ENCODE peak calls at places on chromosomes 13 and 19, in seven cellular contexts. One of them, this sample, is unnamed.

GRCh38 chr13:42102961-42103688 is 54.7 kb downstream of the DGKH start:
- DNase-seq in heart left ventricle: no peak
- DNase-seq in tibial nerve: no peak
- DNase-seq in upper lobe of right lung: no peak
- DNase-seq in CD8-positive, alpha-beta T cell: no peak
- DNase-seq in body of pancreas: no peak
- DNase-seq in small intestine: no peak
- DNase-seq in this sample: no peak

GRCh38 chr19:32166238-32166637 is 179.2 kb upstream of the ZNF507 start:
- DNase-seq in heart left ventricle: no peak
- DNase-seq in tibial nerve: no peak
- DNase-seq in upper lobe of right lung: no peak
- DNase-seq in CD8-positive, alpha-beta T cell: no peak
- DNase-seq in body of pancreas: no peak
- DNase-seq in small intestine: no peak
- DNase-seq in this sample: no peak

GRCh38 chr19:55563261-55563690 is 17.4 kb downstream of the ZNF579 start:
- DNase-seq in heart left ventricle: peak; percentile 78
- DNase-seq in tibial nerve: no peak
- DNase-seq in upper lobe of right lung: no peak
- DNase-seq in CD8-positive, alpha-beta T cell: no peak
- DNase-seq in body of pancreas: peak; percentile 36
- DNase-seq in small intestine: peak; percentile 68
- DNase-seq in this sample: no peak

GRCh38 chr19:19466201-19466600 is 49.1 kb downstream of the TSSK6 start:
- DNase-seq in heart left ventricle: no peak
- DNase-seq in tibial nerve: no peak
- DNase-seq in upper lobe of right lung: no peak
- DNase-seq in CD8-positive, alpha-beta T cell: no peak
- DNase-seq in body of pancreas: no peak
- DNase-seq in small intestine: no peak
- DNase-seq in this sample: peak; percentile 30

GRCh38 chr13:113483504-113484287 is 6.8 kb downstream of the DCUN1D2 start:
- DNase-seq in heart left ventricle: no peak
- DNase-seq in tibial nerve: no peak
- DNase-seq in upper lobe of right lung: no peak
- DNase-seq in CD8-positive, alpha-beta T cell: no peak
- DNase-seq in body of pancreas: no peak
- DNase-seq in small intestine: peak; percentile 42
- DNase-seq in this sample: no peak

GRCh38 chr19:38932425-38933179 is 1.9 kb downstream of the MRPS12 start:
- DNase-seq in heart left ventricle: no peak
- DNase-seq in tibial nerve: no peak
- DNase-seq in upper lobe of right lung: no peak
- DNase-seq in CD8-positive, alpha-beta T cell: peak; percentile 56
- DNase-seq in body of pancreas: no peak
- DNase-seq in small intestine: peak; percentile 29
- DNase-seq in this sample: peak; percentile 78

GRCh38 chr13:107765724-107766436 is 449.5 kb downstream of the LIG4 start:
- DNase-seq in heart left ventricle: no peak
- DNase-seq in tibial nerve: no peak
- DNase-seq in upper lobe of right lung: no peak
- DNase-seq in CD8-positive, alpha-beta T cell: no peak
- DNase-seq in body of pancreas: no peak
- DNase-seq in small intestine: no peak
- DNase-seq in this sample: no peak

GRCh38 chr19:3687774-3688706 is 12.2 kb downstream of the PIP5K1C start:
- DNase-seq in heart left ventricle: no peak
- DNase-seq in tibial nerve: no peak
- DNase-seq in upper lobe of right lung: no peak
- DNase-seq in CD8-positive, alpha-beta T cell: peak; percentile 83
- DNase-seq in body of pancreas: no peak
- DNase-seq in small intestine: peak; percentile 65
- DNase-seq in this sample: peak; percentile 70

GRCh38 chr13:94209110-94209509 is 270.4 kb downstream of the DCT start:
- DNase-seq in heart left ventricle: no peak
- DNase-seq in tibial nerve: no peak
- DNase-seq in upper lobe of right lung: no peak
- DNase-seq in CD8-positive, alpha-beta T cell: no peak
- DNase-seq in body of pancreas: no peak
- DNase-seq in small intestine: no peak
- DNase-seq in this sample: no peak

GRCh38 chr19:56106993-56107392 is 14.1 kb downstream of the ZNF787 start:
- DNase-seq in heart left ventricle: no peak
- DNase-seq in tibial nerve: no peak
- DNase-seq in upper lobe of right lung: no peak
- DNase-seq in CD8-positive, alpha-beta T cell: no peak
- DNase-seq in body of pancreas: no peak
- DNase-seq in small intestine: no peak
- DNase-seq in this sample: no peak

GRCh38 chr13:85543144-85543543 is 256.1 kb downstream of the SLITRK6 start:
- DNase-seq in heart left ventricle: no peak
- DNase-seq in tibial nerve: no peak
- DNase-seq in upper lobe of right lung: no peak
- DNase-seq in CD8-positive, alpha-beta T cell: no peak
- DNase-seq in body of pancreas: no peak
- DNase-seq in small intestine: no peak
- DNase-seq in this sample: no peak

GRCh38 chr19:29889702-29890101 is 52.3 kb upstream of the URI1 start:
- DNase-seq in heart left ventricle: no peak
- DNase-seq in tibial nerve: no peak
- DNase-seq in upper lobe of right lung: no peak
- DNase-seq in CD8-positive, alpha-beta T cell: no peak
- DNase-seq in body of pancreas: no peak
- DNase-seq in small intestine: no peak
- DNase-seq in this sample: no peak

GRCh38 chr19:10546817-10547216 is 3.1 kb downstream of the ATG4D start:
- DNase-seq in heart left ventricle: no peak
- DNase-seq in tibial nerve: no peak
- DNase-seq in upper lobe of right lung: no peak
- DNase-seq in CD8-positive, alpha-beta T cell: no peak
- DNase-seq in body of pancreas: no peak
- DNase-seq in small intestine: no peak
- DNase-seq in this sample: no peak

GRCh38 chr19:10543059-10543419 is 665 bp upstream of the ATG4D start:
- DNase-seq in heart left ventricle: no peak
- DNase-seq in tibial nerve: no peak
- DNase-seq in upper lobe of right lung: no peak
- DNase-seq in CD8-positive, alpha-beta T cell: no peak
- DNase-seq in body of pancreas: no peak
- DNase-seq in small intestine: no peak
- DNase-seq in this sample: no peak

GRCh38 chr19:10543420-10544241 is at the start of gene ATG4D:
- DNase-seq in heart left ventricle: peak; percentile 84
- DNase-seq in tibial nerve: peak; percentile 56
- DNase-seq in upper lobe of right lung: peak; percentile 96
- DNase-seq in CD8-positive, alpha-beta T cell: peak; percentile 91
- DNase-seq in body of pancreas: peak; percentile 95
- DNase-seq in small intestine: peak; percentile 97
- DNase-seq in this sample: peak; percentile 94

GRCh38 chr19:10544242-10544752 is 593 bp downstream of the ATG4D start:
- DNase-seq in heart left ventricle: peak; percentile 38
- DNase-seq in tibial nerve: no peak
- DNase-seq in upper lobe of right lung: peak; percentile 73
- DNase-seq in CD8-positive, alpha-beta T cell: peak; percentile 53
- DNase-seq in body of pancreas: peak; percentile 72
- DNase-seq in small intestine: peak; percentile 84
- DNase-seq in this sample: peak; percentile 76

DNA sequence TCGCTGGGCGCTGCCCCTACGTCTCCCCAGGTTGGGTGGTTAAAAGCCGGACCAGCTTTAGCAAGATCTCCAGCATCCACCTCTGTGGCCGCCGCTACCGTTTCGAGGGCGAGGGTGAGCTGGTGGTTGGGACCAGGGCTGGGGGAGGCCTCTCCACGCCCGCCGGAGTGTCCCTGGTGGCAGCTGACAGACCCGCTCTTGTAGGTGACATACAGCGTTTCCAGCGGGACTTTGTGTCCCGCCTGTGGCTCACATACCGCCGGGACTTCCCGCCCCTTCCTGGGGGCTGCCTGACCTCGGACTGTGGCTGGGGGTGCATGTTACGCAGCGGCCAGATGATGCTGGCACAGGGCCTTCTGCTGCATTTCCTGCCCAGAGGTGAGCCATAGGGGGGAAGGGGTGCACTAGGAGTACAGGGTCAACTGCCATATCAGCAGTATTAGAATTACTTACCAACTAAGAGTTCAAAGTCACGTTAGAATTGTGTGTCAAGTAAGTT is 1.1 kb downstream of the ATG4D start:
- DNase-seq in heart left ventricle: no peak
- DNase-seq in tibial nerve: no peak
- DNase-seq in upper lobe of right lung: no peak
- DNase-seq in CD8-positive, alpha-beta T cell: no peak
- DNase-seq in body of pancreas: peak; percentile 27
- DNase-seq in small intestine: peak; percentile 79
- DNase-seq in this sample: no peak
- H3K27ac ChIP-seq in heart left ventricle: peak overlapping the region; percentile 89
- H3K27ac ChIP-seq in tibial nerve: peak overlapping the region; percentile 97
- H3K27ac ChIP-seq in upper lobe of right lung: peak overlapping the region; percentile 91
- H3K27ac ChIP-seq in CD8-positive, alpha-beta T cell: peak overlapping the region; percentile 63
- H3K27ac ChIP-seq in body of pancreas: peak overlapping the region; percentile 77
- H3K27ac ChIP-seq in small intestine: peak overlapping the region; percentile 91
- H3K27ac ChIP-seq in this sample: peak overlapping the region; percentile 87

DNA sequence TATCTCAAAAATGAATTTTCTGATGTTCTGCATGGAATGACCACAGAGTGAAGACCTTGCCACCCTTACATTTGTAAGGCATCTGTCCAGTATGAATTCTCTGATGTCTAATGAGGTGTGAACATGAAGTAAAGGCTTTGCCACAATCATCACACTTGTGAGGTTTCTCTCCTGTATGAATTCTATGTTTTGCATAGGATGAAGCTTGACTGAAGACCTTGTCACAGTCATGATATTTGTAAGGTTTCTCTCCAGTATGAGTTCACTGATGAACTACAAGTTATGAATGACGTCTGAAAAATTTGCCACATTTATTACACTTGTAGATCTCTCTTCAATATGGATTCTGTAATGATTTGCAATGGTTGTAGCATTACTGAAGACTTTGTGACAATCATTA is 13.3 kb downstream of the ZNF816 start:
- DNase-seq in heart left ventricle: no peak
- DNase-seq in tibial nerve: no peak
- DNase-seq in upper lobe of right lung: no peak
- DNase-seq in CD8-positive, alpha-beta T cell: no peak
- DNase-seq in body of pancreas: no peak
- DNase-seq in small intestine: no peak
- DNase-seq in this sample: no peak
- H3K9me3 ChIP-seq in heart left ventricle: peaks cover 68% of the 10 kb centered on the region
- H3K9me3 ChIP-seq in tibial nerve: peaks cover 84% of the 10 kb centered on the region
- H3K9me3 ChIP-seq in upper lobe of right lung: peaks cover 35% of the 10 kb centered on the region
- H3K9me3 ChIP-seq in CD8-positive, alpha-beta T cell: peaks cover 57% of the 10 kb centered on the region
- H3K9me3 ChIP-seq in body of pancreas: peaks cover 4% of the 10 kb centered on the region
- H3K9me3 ChIP-seq in small intestine: peaks cover 9% of the 10 kb centered on the region
- H3K9me3 ChIP-seq in this sample: peaks cover 41% of the 10 kb centered on the region

GRCh38 chr19:18089726-18090125 is 3.0 kb upstream of the IL12RB1 start:
- DNase-seq in heart left ventricle: no peak
- DNase-seq in tibial nerve: no peak
- DNase-seq in upper lobe of right lung: no peak
- DNase-seq in CD8-positive, alpha-beta T cell: no peak
- DNase-seq in body of pancreas: no peak
- DNase-seq in small intestine: no peak
- DNase-seq in this sample: no peak
- H3K27ac ChIP-seq in heart left ventricle: peak overlapping the region; percentile 89
- H3K27ac ChIP-seq in tibial nerve: peak overlapping the region; percentile 80
- H3K27ac ChIP-seq in upper lobe of right lung: peak overlapping the region; percentile 74
- H3K27ac ChIP-seq in CD8-positive, alpha-beta T cell: no peak overlapping the region
- H3K27ac ChIP-seq in body of pancreas: no peak overlapping the region
- H3K27ac ChIP-seq in small intestine: peak overlapping the region; percentile 85
- H3K27ac ChIP-seq in this sample: no peak overlapping the region

GRCh38 chr19:8311461-8312260 is 3.5 kb upstream of the CD320 start:
- DNase-seq in heart left ventricle: no peak
- DNase-seq in tibial nerve: no peak
- DNase-seq in upper lobe of right lung: peak; percentile 67
- DNase-seq in CD8-positive, alpha-beta T cell: no peak
- DNase-seq in body of pancreas: no peak
- DNase-seq in small intestine: peak; percentile 22
- DNase-seq in this sample: peak; percentile 46

GRCh38 chr19:8320564-8321066 is 560 bp downstream of the NDUFA7 start:
- DNase-seq in heart left ventricle: no peak
- DNase-seq in tibial nerve: no peak
- DNase-seq in upper lobe of right lung: no peak
- DNase-seq in CD8-positive, alpha-beta T cell: no peak
- DNase-seq in body of pancreas: no peak
- DNase-seq in small intestine: peak; percentile 21
- DNase-seq in this sample: no peak

GRCh38 chr19:8319807-8320520 is 1.2 kb downstream of the NDUFA7 start:
- DNase-seq in heart left ventricle: no peak
- DNase-seq in tibial nerve: no peak
- DNase-seq in upper lobe of right lung: no peak
- DNase-seq in CD8-positive, alpha-beta T cell: no peak
- DNase-seq in body of pancreas: no peak
- DNase-seq in small intestine: no peak
- DNase-seq in this sample: no peak

GRCh38 chr19:8321067-8321759 is at the start of the genes NDUFA7 and RPS28:
- DNase-seq in heart left ventricle: peak; percentile 96
- DNase-seq in tibial nerve: peak; percentile 95
- DNase-seq in upper lobe of right lung: peak; percentile 98
- DNase-seq in CD8-positive, alpha-beta T cell: peak; percentile 99
- DNase-seq in body of pancreas: peak; percentile 98
- DNase-seq in small intestine: peak; percentile 93
- DNase-seq in this sample: peak; percentile 99

DNA sequence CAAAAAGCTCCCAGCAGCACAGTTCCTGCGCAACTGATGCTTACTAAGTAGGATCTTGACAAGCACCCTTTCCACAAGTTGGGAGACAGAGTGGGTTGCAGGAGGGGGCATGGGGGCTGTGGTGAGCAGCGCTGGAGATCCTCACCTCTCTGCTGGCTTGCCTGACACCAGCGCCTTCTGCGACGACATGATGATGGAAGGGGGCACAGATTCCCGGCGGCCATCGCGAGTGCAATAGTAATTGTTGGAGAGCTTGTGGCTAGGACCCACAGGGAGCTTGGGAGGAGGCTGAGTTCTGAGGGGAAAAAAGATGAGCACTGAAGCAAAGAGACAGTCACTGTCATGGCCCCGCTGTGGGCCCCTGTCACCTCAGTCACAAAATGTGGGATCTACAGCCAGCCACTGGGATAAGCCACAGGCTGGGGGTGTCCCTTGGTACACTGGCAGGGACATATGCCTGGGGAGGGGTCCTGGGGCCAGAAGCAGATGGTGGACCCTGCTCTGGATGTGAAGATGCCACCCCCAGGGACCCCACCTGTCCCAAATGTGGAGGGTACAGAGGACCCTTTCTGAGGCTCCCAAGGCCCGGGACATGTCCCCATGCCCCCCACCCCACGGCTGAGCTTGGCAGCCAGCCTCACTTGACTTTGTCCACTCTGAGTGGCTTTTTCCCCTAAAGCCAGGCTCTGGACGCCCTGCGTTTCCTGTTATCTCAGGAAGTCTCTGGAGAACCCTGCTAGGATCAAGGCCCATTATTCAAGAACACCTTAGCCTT is 4.6 kb downstream of the NDUFA7 start:
- DNase-seq in heart left ventricle: no peak
- DNase-seq in tibial nerve: no peak
- DNase-seq in upper lobe of right lung: no peak
- DNase-seq in CD8-positive, alpha-beta T cell: no peak
- DNase-seq in body of pancreas: no peak
- DNase-seq in small intestine: no peak
- DNase-seq in this sample: peak; percentile 69
- H3K9me3 ChIP-seq in heart left ventricle: no peaks in the 10 kb centered on the region
- H3K9me3 ChIP-seq in tibial nerve: no peaks in the 10 kb centered on the region
- H3K9me3 ChIP-seq in upper lobe of right lung: no peaks in the 10 kb centered on the region
- H3K9me3 ChIP-seq in CD8-positive, alpha-beta T cell: no peaks in the 10 kb centered on the region
- H3K9me3 ChIP-seq in body of pancreas: no peaks in the 10 kb centered on the region
- H3K9me3 ChIP-seq in small intestine: no peaks in the 10 kb centered on the region
- H3K9me3 ChIP-seq in this sample: no peaks in the 10 kb centered on the region

GRCh38 chr13:110414283-110414682 is 107.2 kb downstream of the COL4A2 start:
- DNase-seq in heart left ventricle: no peak
- DNase-seq in tibial nerve: no peak
- DNase-seq in upper lobe of right lung: no peak
- DNase-seq in CD8-positive, alpha-beta T cell: no peak
- DNase-seq in body of pancreas: no peak
- DNase-seq in small intestine: no peak
- DNase-seq in this sample: no peak
- H3K27ac ChIP-seq in heart left ventricle: peak overlapping the region; percentile 74
- H3K27ac ChIP-seq in tibial nerve: peak overlapping the region; percentile 93
- H3K27ac ChIP-seq in upper lobe of right lung: no peak overlapping the region
- H3K27ac ChIP-seq in CD8-positive, alpha-beta T cell: no peak overlapping the region
- H3K27ac ChIP-seq in body of pancreas: no peak overlapping the region
- H3K27ac ChIP-seq in small intestine: peak overlapping the region; percentile 82
- H3K27ac ChIP-seq in this sample: no peak overlapping the region